ENCODE peak calls at places on chromosomes 13 and 19, in four cellular contexts. T is C1 segment of cervical spinal cord, J is amniotic stem cell, E is EH. C is an unnamed sample.

GRCh38 chr13:43389573-43389972 is 366.2 kb downstream of the DNAJC15 start:
- DNase-seq in T (no peak), E (peak; percentile 12), J (no peak), C (no peak)

GRCh38 chr19:17755977-17756670 is 4.8 kb downstream of the FCHO1 start:
- DNase-seq in J (no peak), E (peak; percentile 40), T (peak; percentile 55), C (peak; percentile 78)

GRCh38 chr13:20221772-20222171 is 10.3 kb downstream of the GJB6 start:
- DNase-seq in T (no peak), E (no peak), J (no peak), C (peak; percentile 12)

GRCh38 chr13:67101730-67102467 is 128.2 kb downstream of the PCDH9 start:
- DNase-seq in T (no peak), J (no peak), E (no peak), C (peak; percentile 8)

GRCh38 chr19:3593156-3593555 is 7.9 kb downstream of the GIPC3 start:
- DNase-seq in J (no peak), E (no peak), T (no peak), C (no peak)

GRCh38 chr19:2478756-2479555 is 3.0 kb downstream of the GADD45B start:
- DNase-seq in T (no peak), E (peak; percentile 81), J (no peak), C (peak; percentile 87)

GRCh38 chr19:51318687-51319675 is 7.5 kb downstream of the IGLON5 start:
- DNase-seq in J (no peak), T (peak; percentile 9), E (no peak), C (no peak)

GRCh38 chr19:42466521-42467436 is 24.0 kb upstream of the CXCL17 start:
- DNase-seq in E (peak; percentile 20), T (no peak), J (no peak), C (no peak)

GRCh38 chr13:38053896-38054295 is 184.3 kb upstream of the TRPC4 start:
- DNase-seq in J (no peak), T (no peak), E (no peak), C (no peak)

GRCh38 chr19:40433391-40434216 is 7.8 kb upstream of the SERTAD1 start:
- DNase-seq in T (peak; percentile 75), J (peak; percentile 79), E (peak; percentile 95), C (peak; percentile 96)

GRCh38 chr19:1172353-1173159 is 1.5 kb downstream of the SBNO2 start:
- DNase-seq in T (peak; percentile 10), J (peak; percentile 18), E (peak; percentile 89), C (peak; percentile 70)

GRCh38 chr13:21557995-21558394 is 46.0 kb downstream of the MICU2 start:
- DNase-seq in T (no peak), J (no peak), E (peak; percentile 46), C (no peak)

GRCh38 chr13:99376924-99377323 is 69.7 kb upstream of the GPR183 start:
- DNase-seq in J (no peak), T (no peak), E (no peak), C (no peak)

GRCh38 chr13:109010912-109011311 is 381.5 kb downstream of the MYO16 start:
- DNase-seq in T (no peak), J (no peak), E (no peak), C (no peak)

GRCh38 chr13:107585466-107585865 is 629.9 kb downstream of the LIG4 start:
- DNase-seq in T (no peak), J (no peak), E (no peak), C (no peak)

GRCh38 chr13:47893527-47893926 is 107.5 kb downstream of the SUCLA2 start:
- DNase-seq in T (no peak), J (no peak), E (no peak), C (peak; percentile 28)

GRCh38 chr19:45439569-45440258 is 16.0 kb upstream of the ERCC1 start:
- DNase-seq in T (peak; percentile 84), E (peak; percentile 90), J (peak; percentile 76), C (peak; percentile 92)

GRCh38 chr13:50015750-50016149 is 506 bp downstream of the KCNRG start:
- DNase-seq in T (no peak), E (no peak), J (no peak), C (no peak)

GRCh38 chr19:4077800-4078683 is 11.3 kb upstream of the ZBTB7A start:
- DNase-seq in T (no peak), J (no peak), E (peak; percentile 59), C (peak; percentile 49)

GRCh38 chr13:28558126-28558525 is 63.2 kb upstream of the FLT1 start:
- DNase-seq in E (peak; percentile 98), J (peak; percentile 85), T (no peak), C (peak; percentile 88)

GRCh38 chr13:113337556-113337955 is 26.4 kb downstream of the GRTP1 start:
- DNase-seq in T (no peak), J (no peak), E (no peak), C (no peak)

GRCh38 chr19:28558783-28559182 is 654.2 kb downstream of the UQCRFS1 start:
- DNase-seq in E (no peak), J (no peak), T (no peak), C (no peak)

GRCh38 chr13:101140087-101140770 is 276.1 kb downstream of the NALCN start:
- DNase-seq in E (no peak), J (no peak), T (no peak), C (no peak)

GRCh38 chr13:52793507-52793906 is 53.9 kb upstream of the CNMD start:
- DNase-seq in J (no peak), E (no peak), T (no peak), C (no peak)

GRCh38 chr19:48308695-48309586 is 16.4 kb upstream of the EMP3 start:
- DNase-seq in J (no peak), E (peak; percentile 46), T (no peak), C (no peak)

GRCh38 chr13:111383591-111384440 is 63.4 kb downstream of the TEX29 start:
- DNase-seq in T (no peak), E (no peak), J (no peak), C (no peak)

GRCh38 chr13:98664047-98664446 is 87.1 kb upstream of the STK24 start:
- DNase-seq in T (no peak), E (peak; percentile 69), J (peak; percentile 38), C (peak; percentile 81)

GRCh38 chr13:60078226-60078625 is 85.5 kb downstream of the DIAPH3 start:
- DNase-seq in T (no peak), E (no peak), J (no peak), C (no peak)

GRCh38 chr13:79870766-79871165 is 389.8 kb downstream of the NDFIP2 start:
- DNase-seq in T (no peak), J (no peak), E (no peak), C (no peak)

GRCh38 chr13:113796948-113797676 is 38.1 kb downstream of the TMEM255B start:
- DNase-seq in J (no peak), E (no peak), T (no peak), C (no peak)

GRCh38 chr19:38705197-38706019 is 38.9 kb downstream of the CAPN12 start:
- DNase-seq in T (no peak), J (no peak), E (no peak), C (no peak)

GRCh38 chr19:42928896-42929295 is 8.1 kb downstream of the PSG7 start:
- DNase-seq in J (no peak), T (no peak), E (no peak), C (no peak)

GRCh38 chr13:73428137-73428536 is 369.3 kb downstream of the KLF5 start:
- DNase-seq in T (no peak), E (peak; percentile 52), J (peak; percentile 60), C (peak; percentile 89)

GRCh38 chr19:5563941-5564612 is 3.7 kb downstream of the TINCR start:
- DNase-seq in T (no peak), E (peak; percentile 67), J (no peak), C (peak; percentile 42)

GRCh38 chr13:30346159-30346788 is 38.9 kb upstream of the KATNAL1 start:
- DNase-seq in J (no peak), E (no peak), T (no peak), C (no peak)

GRCh38 chr13:56670563-56670962 is 470.2 kb upstream of the PRR20A start:
- DNase-seq in E (no peak), J (no peak), T (no peak), C (no peak)